ENCODE peak calls at places on chromosomes 13 and 19, in seven cellular contexts. J, L, Y, V, Z, E and I are unnamed samples.

GRCh38 chr13:67228909-67229308 is 1.2 kb downstream of the PCDH9 start:
- DNase-seq in J (no peak), L (no peak), Y (no peak), V (peak), Z (no peak), E (peak), I (no peak)

GRCh38 chr19:30539981-30540380 is 167.8 kb downstream of the ZNF536 start:
- DNase-seq in J (no peak), L (no peak), Y (no peak), V (no peak), Z (no peak), E (no peak), I (no peak)

GRCh38 chr19:47036233-47036651 is 12.2 kb downstream of the TMEM160 start:
- DNase-seq in J (no peak), L (peak), Y (no peak), V (no peak), Z (peak), E (no peak), I (no peak)

GRCh38 chr13:79423801-79424642 is 18.0 kb upstream of the RBM26 start:
- DNase-seq in J (peak), L (no peak), Y (no peak), V (peak), Z (peak), E (peak), I (peak)

GRCh38 chr13:36875431-36875830 is 44.6 kb downstream of the SMAD9 start:
- DNase-seq in J (no peak), L (no peak), Y (no peak), V (no peak), Z (no peak), E (no peak), I (no peak)

GRCh38 chr19:35609881-35610353 is 2.6 kb upstream of the HAUS5 start:
- DNase-seq in J (no peak), L (peak), Y (peak), V (no peak), Z (no peak), E (no peak), I (no peak)

GRCh38 chr13:41505209-41505835 is 48.0 kb downstream of the RGCC start:
- DNase-seq in J (peak), L (no peak), Y (no peak), V (peak), Z (peak), E (no peak), I (peak)

GRCh38 chr19:30217461-30217860 is 154.7 kb upstream of the ZNF536 start:
- DNase-seq in J (no peak), L (no peak), Y (no peak), V (no peak), Z (no peak), E (no peak), I (no peak)

GRCh38 chr13:46831588-46832194 is 34.7 kb upstream of the ESD start:
- DNase-seq in J (peak), L (peak), Y (no peak), V (peak), Z (peak), E (peak), I (peak)

GRCh38 chr13:47908200-47908902 is 92.7 kb downstream of the SUCLA2 start:
- DNase-seq in J (no peak), L (no peak), Y (no peak), V (peak), Z (no peak), E (no peak), I (peak)